ENCODE peak calls at places on chromosomes 4 and X, in nine cellular contexts. One of them, this sample, is unnamed.

GRCh38 chr4:173529505-173530325 is at the start of gene HAND2:
- DNase-seq in A172: peak; percentile 13
- DNase-seq in activated CD4-positive, alpha-beta T cell treated with anti-CD3 and anti-CD28 coated beads for 48 hours: no peak
- DNase-seq in neural progenitor cell: peak; percentile 83
- DNase-seq in MV-4-11: no peak
- DNase-seq in D341Med: peak; percentile 75
- DNase-seq in coronary artery: no peak
- DNase-seq in body of pancreas: peak; percentile 56
- DNase-seq in COR-L47: peak; percentile 24
- DNase-seq in this sample: peak; percentile 81

GRCh38 chr4:175927121-175927520 is 115.1 kb upstream of the GPM6A start:
- DNase-seq in D341Med: no peak
- DNase-seq in activated CD4-positive, alpha-beta T cell treated with anti-CD3 and anti-CD28 coated beads for 48 hours: no peak
- DNase-seq in MV-4-11: no peak
- DNase-seq in COR-L47: no peak
- DNase-seq in A172: no peak
- DNase-seq in coronary artery: no peak
- DNase-seq in body of pancreas: no peak
- DNase-seq in neural progenitor cell: no peak
- DNase-seq in this sample: no peak

GRCh38 chrX:24334473-24334872 is 20.6 kb upstream of the SUPT20HL2 start:
- DNase-seq in body of pancreas: no peak
- DNase-seq in neural progenitor cell: no peak
- DNase-seq in COR-L47: no peak
- DNase-seq in coronary artery: no peak
- DNase-seq in A172: peak; percentile 69
- DNase-seq in MV-4-11: no peak
- DNase-seq in activated CD4-positive, alpha-beta T cell treated with anti-CD3 and anti-CD28 coated beads for 48 hours: no peak
- DNase-seq in D341Med: no peak
- DNase-seq in this sample: no peak

GRCh38 chrX:138890491-138890890 is 179.0 kb upstream of the FGF13 start:
- DNase-seq in A172: no peak
- DNase-seq in MV-4-11: no peak
- DNase-seq in coronary artery: no peak
- DNase-seq in D341Med: no peak
- DNase-seq in COR-L47: no peak
- DNase-seq in activated CD4-positive, alpha-beta T cell treated with anti-CD3 and anti-CD28 coated beads for 48 hours: no peak
- DNase-seq in body of pancreas: no peak
- DNase-seq in neural progenitor cell: no peak
- DNase-seq in this sample: no peak

GRCh38 chrX:19174401-19175025 is 52.2 kb upstream of the ADGRG2 start:
- DNase-seq in body of pancreas: no peak
- DNase-seq in activated CD4-positive, alpha-beta T cell treated with anti-CD3 and anti-CD28 coated beads for 48 hours: peak; percentile 4
- DNase-seq in neural progenitor cell: no peak
- DNase-seq in COR-L47: no peak
- DNase-seq in D341Med: no peak
- DNase-seq in MV-4-11: no peak
- DNase-seq in A172: peak; percentile 88
- DNase-seq in coronary artery: no peak
- DNase-seq in this sample: no peak

GRCh38 chr4:176563591-176563990 is 229.1 kb downstream of the VEGFC start:
- DNase-seq in A172: no peak
- DNase-seq in neural progenitor cell: no peak
- DNase-seq in D341Med: peak; percentile 30
- DNase-seq in activated CD4-positive, alpha-beta T cell treated with anti-CD3 and anti-CD28 coated beads for 48 hours: no peak
- DNase-seq in body of pancreas: no peak
- DNase-seq in MV-4-11: no peak
- DNase-seq in COR-L47: peak; percentile 34
- DNase-seq in coronary artery: no peak
- DNase-seq in this sample: no peak

GRCh38 chr4:38667005-38667771 is 3.2 kb downstream of the KLF3 start:
- DNase-seq in MV-4-11: peak; percentile 97
- DNase-seq in COR-L47: peak; percentile 88
- DNase-seq in coronary artery: peak; percentile 90
- DNase-seq in D341Med: peak; percentile 38
- DNase-seq in activated CD4-positive, alpha-beta T cell treated with anti-CD3 and anti-CD28 coated beads for 48 hours: peak; percentile 61
- DNase-seq in A172: peak; percentile 94
- DNase-seq in body of pancreas: peak; percentile 89
- DNase-seq in neural progenitor cell: peak; percentile 90
- DNase-seq in this sample: peak; percentile 93

GRCh38 chr4:22301253-22301652 is 214.6 kb downstream of the ADGRA3 start:
- DNase-seq in D341Med: no peak
- DNase-seq in neural progenitor cell: no peak
- DNase-seq in COR-L47: no peak
- DNase-seq in MV-4-11: no peak
- DNase-seq in body of pancreas: no peak
- DNase-seq in coronary artery: no peak
- DNase-seq in A172: no peak
- DNase-seq in activated CD4-positive, alpha-beta T cell treated with anti-CD3 and anti-CD28 coated beads for 48 hours: no peak
- DNase-seq in this sample: no peak

GRCh38 chr4:101851671-101852070 is 61.1 kb downstream of the BANK1 start:
- DNase-seq in MV-4-11: no peak
- DNase-seq in coronary artery: no peak
- DNase-seq in activated CD4-positive, alpha-beta T cell treated with anti-CD3 and anti-CD28 coated beads for 48 hours: no peak
- DNase-seq in D341Med: no peak
- DNase-seq in COR-L47: no peak
- DNase-seq in neural progenitor cell: no peak
- DNase-seq in A172: no peak
- DNase-seq in body of pancreas: no peak
- DNase-seq in this sample: no peak

GRCh38 chr4:7165874-7166201 is 26.5 kb upstream of the SORCS2 start:
- DNase-seq in MV-4-11: no peak
- DNase-seq in COR-L47: no peak
- DNase-seq in neural progenitor cell: no peak
- DNase-seq in D341Med: no peak
- DNase-seq in A172: no peak
- DNase-seq in body of pancreas: no peak
- DNase-seq in activated CD4-positive, alpha-beta T cell treated with anti-CD3 and anti-CD28 coated beads for 48 hours: no peak
- DNase-seq in coronary artery: no peak
- DNase-seq in this sample: peak; percentile 3

GRCh38 chr4:11912886-11913285 is 484.2 kb upstream of the HS3ST1 start:
- DNase-seq in coronary artery: no peak
- DNase-seq in neural progenitor cell: no peak
- DNase-seq in body of pancreas: no peak
- DNase-seq in MV-4-11: no peak
- DNase-seq in A172: peak; percentile 26
- DNase-seq in D341Med: no peak
- DNase-seq in COR-L47: no peak
- DNase-seq in activated CD4-positive, alpha-beta T cell treated with anti-CD3 and anti-CD28 coated beads for 48 hours: no peak
- DNase-seq in this sample: no peak

GRCh38 chrX:103629295-103630170 is 758 bp downstream of the TCEAL1 start:
- DNase-seq in D341Med: peak; percentile 74
- DNase-seq in neural progenitor cell: peak; percentile 85
- DNase-seq in MV-4-11: no peak
- DNase-seq in activated CD4-positive, alpha-beta T cell treated with anti-CD3 and anti-CD28 coated beads for 48 hours: peak; percentile 33
- DNase-seq in coronary artery: peak; percentile 81
- DNase-seq in A172: peak; percentile 31
- DNase-seq in COR-L47: peak; percentile 42
- DNase-seq in body of pancreas: peak; percentile 64
- DNase-seq in this sample: peak; percentile 80

GRCh38 chr4:53103489-53103888 is 241.4 kb downstream of the RASL11B start:
- DNase-seq in A172: no peak
- DNase-seq in D341Med: no peak
- DNase-seq in coronary artery: no peak
- DNase-seq in activated CD4-positive, alpha-beta T cell treated with anti-CD3 and anti-CD28 coated beads for 48 hours: no peak
- DNase-seq in MV-4-11: no peak
- DNase-seq in COR-L47: no peak
- DNase-seq in neural progenitor cell: no peak
- DNase-seq in body of pancreas: no peak
- DNase-seq in this sample: no peak

GRCh38 chrX:10015711-10016515 is 48.8 kb downstream of the CLDN34 start:
- DNase-seq in D341Med: peak; percentile 67
- DNase-seq in COR-L47: no peak
- DNase-seq in MV-4-11: no peak
- DNase-seq in neural progenitor cell: peak; percentile 65
- DNase-seq in body of pancreas: peak; percentile 47
- DNase-seq in coronary artery: no peak
- DNase-seq in activated CD4-positive, alpha-beta T cell treated with anti-CD3 and anti-CD28 coated beads for 48 hours: peak; percentile 7
- DNase-seq in A172: no peak
- DNase-seq in this sample: no peak

GRCh38 chr4:30721353-30722091 is 1.4 kb downstream of the PCDH7 start:
- DNase-seq in coronary artery: no peak
- DNase-seq in D341Med: peak; percentile 85
- DNase-seq in MV-4-11: no peak
- DNase-seq in neural progenitor cell: peak; percentile 83
- DNase-seq in COR-L47: peak; percentile 47
- DNase-seq in A172: no peak
- DNase-seq in activated CD4-positive, alpha-beta T cell treated with anti-CD3 and anti-CD28 coated beads for 48 hours: peak; percentile 16
- DNase-seq in body of pancreas: peak; percentile 31
- DNase-seq in this sample: no peak

GRCh38 chr4:138111462-138112000 is 130.6 kb downstream of the SLC7A11 start:
- DNase-seq in activated CD4-positive, alpha-beta T cell treated with anti-CD3 and anti-CD28 coated beads for 48 hours: no peak
- DNase-seq in body of pancreas: no peak
- DNase-seq in COR-L47: no peak
- DNase-seq in coronary artery: no peak
- DNase-seq in MV-4-11: no peak
- DNase-seq in D341Med: no peak
- DNase-seq in A172: peak; percentile 85
- DNase-seq in neural progenitor cell: peak; percentile 34
- DNase-seq in this sample: no peak

GRCh38 chr4:136571315-136571714 is 961.0 kb downstream of the PCDH18 start:
- DNase-seq in coronary artery: no peak
- DNase-seq in neural progenitor cell: no peak
- DNase-seq in A172: no peak
- DNase-seq in MV-4-11: no peak
- DNase-seq in COR-L47: no peak
- DNase-seq in body of pancreas: no peak
- DNase-seq in D341Med: no peak
- DNase-seq in activated CD4-positive, alpha-beta T cell treated with anti-CD3 and anti-CD28 coated beads for 48 hours: no peak
- DNase-seq in this sample: no peak

GRCh38 chrX:39811391-39811790 is 286.4 kb downstream of the BCOR start:
- DNase-seq in D341Med: no peak
- DNase-seq in activated CD4-positive, alpha-beta T cell treated with anti-CD3 and anti-CD28 coated beads for 48 hours: no peak
- DNase-seq in neural progenitor cell: peak; percentile 93
- DNase-seq in body of pancreas: peak; percentile 57
- DNase-seq in MV-4-11: no peak
- DNase-seq in COR-L47: no peak
- DNase-seq in A172: no peak
- DNase-seq in coronary artery: no peak
- DNase-seq in this sample: no peak

GRCh38 chr4:133493241-133493640 is 344.1 kb downstream of the PCDH10 start:
- DNase-seq in activated CD4-positive, alpha-beta T cell treated with anti-CD3 and anti-CD28 coated beads for 48 hours: no peak
- DNase-seq in D341Med: no peak
- DNase-seq in coronary artery: no peak
- DNase-seq in A172: no peak
- DNase-seq in neural progenitor cell: no peak
- DNase-seq in COR-L47: no peak
- DNase-seq in body of pancreas: no peak
- DNase-seq in MV-4-11: no peak
- DNase-seq in this sample: no peak

GRCh38 chr4:155473420-155474095 is 96.8 kb upstream of the MAP9 start:
- DNase-seq in activated CD4-positive, alpha-beta T cell treated with anti-CD3 and anti-CD28 coated beads for 48 hours: no peak
- DNase-seq in MV-4-11: no peak
- DNase-seq in D341Med: no peak
- DNase-seq in COR-L47: no peak
- DNase-seq in neural progenitor cell: no peak
- DNase-seq in A172: no peak
- DNase-seq in body of pancreas: no peak
- DNase-seq in coronary artery: no peak
- DNase-seq in this sample: no peak

GRCh38 chr4:12583286-12583685 is 900.9 kb downstream of the RAB28 start:
- DNase-seq in COR-L47: no peak
- DNase-seq in D341Med: no peak
- DNase-seq in body of pancreas: no peak
- DNase-seq in coronary artery: no peak
- DNase-seq in MV-4-11: no peak
- DNase-seq in activated CD4-positive, alpha-beta T cell treated with anti-CD3 and anti-CD28 coated beads for 48 hours: no peak
- DNase-seq in A172: no peak
- DNase-seq in neural progenitor cell: no peak
- DNase-seq in this sample: no peak

GRCh38 chr4:39664828-39665731 is 26.4 kb upstream of the SMIM14 start:
- DNase-seq in activated CD4-positive, alpha-beta T cell treated with anti-CD3 and anti-CD28 coated beads for 48 hours: no peak
- DNase-seq in body of pancreas: no peak
- DNase-seq in coronary artery: no peak
- DNase-seq in A172: no peak
- DNase-seq in D341Med: no peak
- DNase-seq in COR-L47: no peak
- DNase-seq in MV-4-11: peak; percentile 10
- DNase-seq in neural progenitor cell: no peak
- DNase-seq in this sample: no peak

GRCh38 chr4:88919056-88919455 is 137.9 kb downstream of the FAM13A start:
- DNase-seq in activated CD4-positive, alpha-beta T cell treated with anti-CD3 and anti-CD28 coated beads for 48 hours: no peak
- DNase-seq in A172: no peak
- DNase-seq in neural progenitor cell: no peak
- DNase-seq in coronary artery: no peak
- DNase-seq in D341Med: no peak
- DNase-seq in body of pancreas: no peak
- DNase-seq in MV-4-11: no peak
- DNase-seq in COR-L47: no peak
- DNase-seq in this sample: no peak

GRCh38 chr4:2337896-2338295 is 76.0 kb upstream of the MXD4 start:
- DNase-seq in D341Med: peak; percentile 29
- DNase-seq in A172: no peak
- DNase-seq in neural progenitor cell: no peak
- DNase-seq in activated CD4-positive, alpha-beta T cell treated with anti-CD3 and anti-CD28 coated beads for 48 hours: no peak
- DNase-seq in MV-4-11: no peak
- DNase-seq in body of pancreas: no peak
- DNase-seq in coronary artery: peak; percentile 64
- DNase-seq in COR-L47: no peak
- DNase-seq in this sample: no peak

GRCh38 chrX:2523911-2524310 is 23.1 kb upstream of the DHRSX start:
- DNase-seq in coronary artery: no peak
- DNase-seq in COR-L47: no peak
- DNase-seq in activated CD4-positive, alpha-beta T cell treated with anti-CD3 and anti-CD28 coated beads for 48 hours: no peak
- DNase-seq in MV-4-11: no peak
- DNase-seq in body of pancreas: no peak
- DNase-seq in neural progenitor cell: no peak
- DNase-seq in A172: no peak
- DNase-seq in D341Med: no peak
- DNase-seq in this sample: no peak

GRCh38 chr4:10205223-10205622 is 88.6 kb upstream of the WDR1 start:
- DNase-seq in A172: no peak
- DNase-seq in activated CD4-positive, alpha-beta T cell treated with anti-CD3 and anti-CD28 coated beads for 48 hours: no peak
- DNase-seq in neural progenitor cell: no peak
- DNase-seq in MV-4-11: no peak
- DNase-seq in D341Med: peak; percentile 1
- DNase-seq in COR-L47: no peak
- DNase-seq in coronary artery: no peak
- DNase-seq in body of pancreas: no peak
- DNase-seq in this sample: no peak

GRCh38 chr4:100306018-100306417 is 115.8 kb upstream of the DDIT4L start:
- DNase-seq in neural progenitor cell: no peak
- DNase-seq in D341Med: no peak
- DNase-seq in coronary artery: no peak
- DNase-seq in body of pancreas: no peak
- DNase-seq in COR-L47: no peak
- DNase-seq in MV-4-11: no peak
- DNase-seq in A172: no peak
- DNase-seq in activated CD4-positive, alpha-beta T cell treated with anti-CD3 and anti-CD28 coated beads for 48 hours: no peak
- DNase-seq in this sample: no peak

GRCh38 chr4:168725935-168726334 is 229.1 kb downstream of the PALLD start:
- DNase-seq in MV-4-11: peak; percentile 6
- DNase-seq in neural progenitor cell: no peak
- DNase-seq in COR-L47: no peak
- DNase-seq in D341Med: no peak
- DNase-seq in body of pancreas: no peak
- DNase-seq in coronary artery: no peak
- DNase-seq in A172: no peak
- DNase-seq in activated CD4-positive, alpha-beta T cell treated with anti-CD3 and anti-CD28 coated beads for 48 hours: no peak
- DNase-seq in this sample: no peak

GRCh38 chr4:170672571-170672970 is 582.8 kb upstream of the AADAT start:
- DNase-seq in body of pancreas: no peak
- DNase-seq in COR-L47: no peak
- DNase-seq in MV-4-11: no peak
- DNase-seq in D341Med: no peak
- DNase-seq in A172: peak; percentile 50
- DNase-seq in neural progenitor cell: no peak
- DNase-seq in activated CD4-positive, alpha-beta T cell treated with anti-CD3 and anti-CD28 coated beads for 48 hours: no peak
- DNase-seq in coronary artery: no peak
- DNase-seq in this sample: no peak

GRCh38 chr4:24013666-24014422 is 124.0 kb upstream of the PPARGC1A start:
- DNase-seq in D341Med: no peak
- DNase-seq in body of pancreas: no peak
- DNase-seq in coronary artery: no peak
- DNase-seq in COR-L47: no peak
- DNase-seq in MV-4-11: no peak
- DNase-seq in activated CD4-positive, alpha-beta T cell treated with anti-CD3 and anti-CD28 coated beads for 48 hours: no peak
- DNase-seq in A172: no peak
- DNase-seq in neural progenitor cell: no peak
- DNase-seq in this sample: no peak

This sample was measured in testis.